ENCODE peak calls at places on chromosome 5, in nine cellular contexts. K, B, Q, Y, N, X, W, T and A are unnamed samples.

GRCh38 chr5:172496671-172497371 is 42.5 kb upstream of the SH3PXD2B start:
- DNase-seq in K (peak; percentile 59), B (no peak), Q (no peak), Y (no peak), N (no peak), X (peak; percentile 71), W (no peak), T (no peak), A (no peak)

GRCh38 chr5:111259636-111260035 is 35.5 kb downstream of the CAMK4 start:
- DNase-seq in K (no peak), B (no peak), Q (no peak), Y (no peak), N (no peak), X (no peak), W (no peak), T (no peak), A (no peak)

GRCh38 chr5:145739824-145740223 is 95.3 kb downstream of the PRELID2 start:
- DNase-seq in K (no peak), B (no peak), Q (no peak), Y (no peak), N (no peak), X (no peak), W (no peak), T (no peak), A (no peak)

GRCh38 chr5:9621379-9621903 is 8.7 kb downstream of the TAS2R1 start:
- DNase-seq in K (no peak), B (no peak), Q (no peak), Y (no peak), N (peak; percentile 42), X (no peak), W (no peak), T (no peak), A (no peak)

GRCh38 chr5:169280286-169280685 is 20.7 kb downstream of the SLIT3 start:
- DNase-seq in K (no peak), B (no peak), Q (no peak), Y (no peak), N (no peak), X (no peak), W (no peak), T (no peak), A (no peak)

GRCh38 chr5:39424751-39425524 is at the start of gene DAB2:
- DNase-seq in K (peak; percentile 80), B (peak; percentile 32), Q (peak; percentile 77), Y (peak; percentile 39), N (peak; percentile 96), X (peak; percentile 90), W (peak; percentile 69), T (peak; percentile 89), A (peak; percentile 60)

GRCh38 chr5:59661306-59661705 is 232.2 kb downstream of the PDE4D start:
- DNase-seq in K (no peak), B (no peak), Q (no peak), Y (no peak), N (no peak), X (no peak), W (no peak), T (no peak), A (no peak)

GRCh38 chr5:67015577-67016290 is 180.9 kb downstream of the CD180 start:
- DNase-seq in K (peak; percentile 39), B (no peak), Q (no peak), Y (no peak), N (peak; percentile 86), X (no peak), W (no peak), T (no peak), A (no peak)

GRCh38 chr5:100903036-100903887 is at the start of gene ST8SIA4:
- DNase-seq in K (peak; percentile 65), B (peak; percentile 83), Q (peak; percentile 55), Y (peak; percentile 99), N (peak; percentile 33), X (peak; percentile 91), W (no peak), T (peak; percentile 56), A (peak; percentile 77)

GRCh38 chr5:134432677-134433359 is 21.1 kb upstream of the CDKN2AIPNL start:
- DNase-seq in K (no peak), B (no peak), Q (no peak), Y (no peak), N (peak; percentile 67), X (no peak), W (no peak), T (no peak), A (no peak)

GRCh38 chr5:65663804-65664521 is 39.1 kb downstream of the SHLD3 start:
- DNase-seq in K (no peak), B (no peak), Q (no peak), Y (no peak), N (peak; percentile 18), X (no peak), W (peak; percentile 4), T (no peak), A (no peak)

GRCh38 chr5:10233505-10233904 is 16.2 kb downstream of the ATPSCKMT start:
- DNase-seq in K (no peak), B (no peak), Q (no peak), Y (no peak), N (peak; percentile 97), X (no peak), W (peak; percentile 75), T (no peak), A (peak; percentile 27)

GRCh38 chr5:34459908-34460307 is 196.2 kb upstream of the RAI14 start:
- DNase-seq in K (no peak), B (no peak), Q (no peak), Y (no peak), N (no peak), X (no peak), W (no peak), T (no peak), A (no peak)

GRCh38 chr5:103111458-103111857 is 8.5 kb downstream of the GIN1 start:
- DNase-seq in K (no peak), B (no peak), Q (no peak), Y (peak; percentile 24), N (no peak), X (no peak), W (no peak), T (no peak), A (no peak)

GRCh38 chr5:110880413-110880812 is 141.6 kb downstream of the SLC25A46 start:
- DNase-seq in K (no peak), B (no peak), Q (peak; percentile 47), Y (no peak), N (peak; percentile 92), X (peak; percentile 10), W (no peak), T (no peak), A (peak; percentile 20)

GRCh38 chr5:1665803-1666202 is 133.8 kb downstream of the MRPL36 start:
- DNase-seq in K (no peak), B (no peak), Q (no peak), Y (peak; percentile 5), N (no peak), X (no peak), W (no peak), T (no peak), A (no peak)

GRCh38 chr5:124887223-124887622 is 140.8 kb upstream of the ZNF608 start:
- DNase-seq in K (no peak), B (no peak), Q (no peak), Y (no peak), N (no peak), X (no peak), W (no peak), T (no peak), A (peak; percentile 30)

GRCh38 chr5:140840978-140841962 is at the start of gene PCDHA8:
- DNase-seq in K (no peak), B (no peak), Q (no peak), Y (no peak), N (no peak), X (no peak), W (peak; percentile 13), T (no peak), A (no peak)

DNA sequence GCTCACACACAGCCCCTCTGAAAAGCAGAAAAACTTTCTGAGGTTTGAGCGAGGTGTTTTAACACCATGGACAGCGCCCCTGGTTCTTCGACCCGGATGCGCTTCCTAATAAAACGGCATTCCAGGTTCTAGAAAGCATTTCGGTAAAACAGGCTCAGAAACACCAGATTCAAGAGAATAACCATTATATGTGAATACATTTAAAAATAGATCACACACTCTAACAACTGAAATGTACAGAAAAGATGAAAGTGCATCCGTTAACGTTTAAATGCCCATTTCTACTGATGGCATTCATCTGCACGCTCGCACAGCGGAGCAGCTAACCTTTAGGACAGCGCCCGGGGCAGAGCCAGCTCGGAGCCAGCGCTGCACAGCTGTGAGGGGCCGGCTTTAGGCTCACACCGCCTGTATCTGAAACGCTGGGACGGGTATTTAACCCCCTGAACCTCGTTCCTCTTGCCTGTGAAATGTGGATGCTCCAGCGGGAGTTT is 26.3 kb upstream of the TENT4A start:
- DNase-seq in K (no peak), B (no peak), Q (no peak), Y (no peak), N (peak; percentile 60), X (no peak), W (no peak), T (no peak), A (no peak)
- TF ChIP-seq POLR2A in K (no peak), B (no peak), Q (no peak), Y (no peak), N (no peak), X (no peak), W (no peak), T (no peak), A (no peak)

DNA sequence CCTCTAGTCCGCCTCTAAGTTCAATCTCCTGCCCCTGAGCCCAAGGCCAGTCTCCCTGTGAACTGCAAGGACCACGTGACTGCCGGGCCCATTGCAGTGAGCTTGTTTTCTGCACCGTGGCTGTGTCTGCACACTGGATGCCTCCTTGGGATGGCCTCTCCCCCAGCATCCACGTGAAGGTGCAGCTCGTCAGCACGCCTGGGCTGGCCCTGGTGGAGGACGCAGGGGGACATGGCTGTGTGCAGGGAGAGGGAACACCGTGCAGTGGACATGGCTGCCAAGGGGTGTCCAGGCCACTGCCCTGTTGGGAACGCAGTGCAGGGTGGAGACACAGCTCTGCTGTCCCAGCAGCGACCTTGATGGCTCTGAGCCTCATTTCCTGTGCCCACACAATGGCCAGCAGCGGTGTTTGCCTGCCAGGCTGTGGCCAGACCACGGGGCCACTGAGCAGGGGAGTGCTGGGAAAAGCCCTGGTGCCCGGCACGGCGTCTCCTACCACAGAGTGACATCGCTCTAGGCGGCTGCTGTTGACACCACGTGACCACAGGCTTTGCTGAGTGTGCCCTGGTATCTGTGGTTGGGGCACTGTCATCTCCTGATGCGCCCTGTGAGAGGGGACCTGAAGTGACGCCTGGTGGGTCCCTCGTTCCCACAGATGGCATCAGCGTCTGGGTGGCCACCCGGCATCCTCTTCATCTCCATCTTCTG is 26.9 kb upstream of the EXOC3 start:
- DNase-seq in K (no peak), B (no peak), Q (no peak), Y (no peak), N (no peak), X (no peak), W (no peak), T (no peak), A (no peak)
- TF ChIP-seq POLR2A in K (no peak), B (no peak), Q (no peak), Y (no peak), N (no peak), X (no peak), W (no peak), T (no peak), A (no peak)

GRCh38 chr5:176400382-176401156 is 12.0 kb downstream of the HIGD2A start:
- DNase-seq in K (no peak), B (no peak), Q (no peak), Y (no peak), N (no peak), X (no peak), W (no peak), T (no peak), A (no peak)
- TF ChIP-seq POLR2A in K (no peak), B (no peak), Q (no peak), Y (no peak), N (no peak), X (no peak), W (no peak), T (no peak), A (no peak)

GRCh38 chr5:133322743-133323142 is 270.9 kb downstream of the HSPA4 start:
- DNase-seq in K (no peak), B (no peak), Q (no peak), Y (no peak), N (peak; percentile 9), X (no peak), W (no peak), T (no peak), A (no peak)
- TF ChIP-seq POLR2A in K (no peak), B (no peak), Q (no peak), Y (no peak), N (no peak), X (no peak), W (no peak), T (no peak), A (no peak)